ENCODE peak calls at places on chromosomes 5 and 9, in six cellular contexts. One of them, this sample, is unnamed.

GRCh38 chr5:80153586-80154126 is 102.2 kb downstream of the SERINC5 start:
- DNase-seq in gastrocnemius medialis: no peak
- DNase-seq in ureter: no peak
- DNase-seq in effector memory CD8-positive, alpha-beta T cell: no peak
- DNase-seq in NAMALWA: no peak
- DNase-seq in HFFc6: no peak
- DNase-seq in this sample: no peak

GRCh38 chr5:8598996-8599395 is 730.0 kb downstream of the MTRR start:
- DNase-seq in gastrocnemius medialis: no peak
- DNase-seq in ureter: no peak
- DNase-seq in effector memory CD8-positive, alpha-beta T cell: no peak
- DNase-seq in NAMALWA: no peak
- DNase-seq in HFFc6: no peak
- DNase-seq in this sample: no peak

GRCh38 chr5:100899675-100900074 is 3.4 kb downstream of the ST8SIA4 start:
- DNase-seq in gastrocnemius medialis: no peak
- DNase-seq in ureter: no peak
- DNase-seq in effector memory CD8-positive, alpha-beta T cell: no peak
- DNase-seq in NAMALWA: no peak
- DNase-seq in HFFc6: no peak
- DNase-seq in this sample: no peak

GRCh38 chr5:18394154-18394804 is 760.0 kb downstream of the TAF11L14 start:
- DNase-seq in gastrocnemius medialis: no peak
- DNase-seq in ureter: no peak
- DNase-seq in effector memory CD8-positive, alpha-beta T cell: no peak
- DNase-seq in NAMALWA: peak; percentile 61
- DNase-seq in HFFc6: peak; percentile 13
- DNase-seq in this sample: peak; percentile 85

GRCh38 chr9:92481029-92481633 is 1.2 kb downstream of the ASPN start:
- DNase-seq in gastrocnemius medialis: no peak
- DNase-seq in ureter: no peak
- DNase-seq in effector memory CD8-positive, alpha-beta T cell: no peak
- DNase-seq in NAMALWA: no peak
- DNase-seq in HFFc6: no peak
- DNase-seq in this sample: no peak

GRCh38 chr5:92962752-92963151 is 618.3 kb downstream of the NR2F1-AS1 start:
- DNase-seq in gastrocnemius medialis: no peak
- DNase-seq in ureter: no peak
- DNase-seq in effector memory CD8-positive, alpha-beta T cell: no peak
- DNase-seq in NAMALWA: no peak
- DNase-seq in HFFc6: no peak
- DNase-seq in this sample: no peak

GRCh38 chr5:18745591-18745987 is 1111.3 kb downstream of the TAF11L14 start:
- DNase-seq in gastrocnemius medialis: no peak
- DNase-seq in ureter: no peak
- DNase-seq in effector memory CD8-positive, alpha-beta T cell: peak; percentile 9
- DNase-seq in NAMALWA: no peak
- DNase-seq in HFFc6: no peak
- DNase-seq in this sample: peak; percentile 66

GRCh38 chr9:93301291-93301811 is 117.4 kb downstream of the WNK2 start:
- DNase-seq in gastrocnemius medialis: no peak
- DNase-seq in ureter: no peak
- DNase-seq in effector memory CD8-positive, alpha-beta T cell: no peak
- DNase-seq in NAMALWA: no peak
- DNase-seq in HFFc6: no peak
- DNase-seq in this sample: no peak

GRCh38 chr5:40834391-40834848 is 602 bp downstream of the RPL37 start:
- DNase-seq in gastrocnemius medialis: no peak
- DNase-seq in ureter: no peak
- DNase-seq in effector memory CD8-positive, alpha-beta T cell: peak; percentile 65
- DNase-seq in NAMALWA: peak; percentile 44
- DNase-seq in HFFc6: no peak
- DNase-seq in this sample: peak; percentile 47

GRCh38 chr9:21558627-21559401 is 76.7 kb upstream of the IFNE start:
- DNase-seq in gastrocnemius medialis: no peak
- DNase-seq in ureter: no peak
- DNase-seq in effector memory CD8-positive, alpha-beta T cell: no peak
- DNase-seq in NAMALWA: no peak
- DNase-seq in HFFc6: no peak
- DNase-seq in this sample: peak; percentile 84

GRCh38 chr5:10246761-10247160 is 2.9 kb downstream of the ATPSCKMT start:
- DNase-seq in gastrocnemius medialis: no peak
- DNase-seq in ureter: no peak
- DNase-seq in effector memory CD8-positive, alpha-beta T cell: no peak
- DNase-seq in NAMALWA: no peak
- DNase-seq in HFFc6: no peak
- DNase-seq in this sample: no peak

GRCh38 chr5:149643781-149644180 is 62.5 kb downstream of the ARHGEF37 start:
- DNase-seq in gastrocnemius medialis: no peak
- DNase-seq in ureter: no peak
- DNase-seq in effector memory CD8-positive, alpha-beta T cell: no peak
- DNase-seq in NAMALWA: no peak
- DNase-seq in HFFc6: no peak
- DNase-seq in this sample: no peak

GRCh38 chr5:91850031-91850430 is 466.9 kb upstream of the ARRDC3 start:
- DNase-seq in gastrocnemius medialis: no peak
- DNase-seq in ureter: no peak
- DNase-seq in effector memory CD8-positive, alpha-beta T cell: no peak
- DNase-seq in NAMALWA: no peak
- DNase-seq in HFFc6: no peak
- DNase-seq in this sample: no peak

GRCh38 chr5:53560028-53560427 is 411 bp upstream of the NDUFS4 start:
- DNase-seq in gastrocnemius medialis: no peak
- DNase-seq in ureter: no peak
- DNase-seq in effector memory CD8-positive, alpha-beta T cell: no peak
- DNase-seq in NAMALWA: no peak
- DNase-seq in HFFc6: no peak
- DNase-seq in this sample: peak; percentile 3

GRCh38 chr9:13728121-13728520 is 448.6 kb upstream of the MPDZ start:
- DNase-seq in gastrocnemius medialis: peak; percentile 86
- DNase-seq in ureter: no peak
- DNase-seq in effector memory CD8-positive, alpha-beta T cell: no peak
- DNase-seq in NAMALWA: no peak
- DNase-seq in HFFc6: no peak
- DNase-seq in this sample: no peak

GRCh38 chr9:28032178-28032532 is 458.9 kb upstream of the C9orf72 start:
- DNase-seq in gastrocnemius medialis: no peak
- DNase-seq in ureter: no peak
- DNase-seq in effector memory CD8-positive, alpha-beta T cell: no peak
- DNase-seq in NAMALWA: no peak
- DNase-seq in HFFc6: no peak
- DNase-seq in this sample: no peak

GRCh38 chr9:4011062-4011461 is 288.8 kb downstream of the GLIS3 start:
- DNase-seq in gastrocnemius medialis: no peak
- DNase-seq in ureter: no peak
- DNase-seq in effector memory CD8-positive, alpha-beta T cell: no peak
- DNase-seq in NAMALWA: no peak
- DNase-seq in HFFc6: no peak
- DNase-seq in this sample: no peak

GRCh38 chr5:65326912-65327311 is 154.8 kb downstream of the ADAMTS6 start:
- DNase-seq in gastrocnemius medialis: no peak
- DNase-seq in ureter: no peak
- DNase-seq in effector memory CD8-positive, alpha-beta T cell: no peak
- DNase-seq in NAMALWA: no peak
- DNase-seq in HFFc6: peak; percentile 15
- DNase-seq in this sample: no peak

GRCh38 chr9:113622600-113623400 is 159.3 kb downstream of the RGS3 start:
- DNase-seq in gastrocnemius medialis: no peak
- DNase-seq in ureter: no peak
- DNase-seq in effector memory CD8-positive, alpha-beta T cell: no peak
- DNase-seq in NAMALWA: peak; percentile 52
- DNase-seq in HFFc6: peak; percentile 86
- DNase-seq in this sample: peak; percentile 33

GRCh38 chr9:107749787-107750444 is 260.3 kb upstream of the KLF4 start:
- DNase-seq in gastrocnemius medialis: peak; percentile 97
- DNase-seq in ureter: peak; percentile 90
- DNase-seq in effector memory CD8-positive, alpha-beta T cell: no peak
- DNase-seq in NAMALWA: no peak
- DNase-seq in HFFc6: peak; percentile 85
- DNase-seq in this sample: peak; percentile 91

GRCh38 chr5:68343421-68343826 is 127.9 kb downstream of the PIK3R1 start:
- DNase-seq in gastrocnemius medialis: peak; percentile 89
- DNase-seq in ureter: peak; percentile 72
- DNase-seq in effector memory CD8-positive, alpha-beta T cell: no peak
- DNase-seq in NAMALWA: no peak
- DNase-seq in HFFc6: peak; percentile 84
- DNase-seq in this sample: peak; percentile 14

This sample was measured in RKO.